ENCODE peak calls at places on chromosomes 2 and 18, in five cellular contexts. One of them, this sample, is unnamed.

GRCh38 chr2:55419236-55419513 is 481 bp downstream of the CCDC88A start:
- DNase-seq in colonic mucosa: peak
- DNase-seq in astrocyte of the spinal cord: peak
- DNase-seq in stimulated activated CD4-positive, alpha-beta T cell treated with anti-CD3 and anti-CD28 coated beads, Interleukin-4, amount 100 ng/mL, for 4 hours: no peak
- DNase-seq in amniotic stem cell: no peak
- DNase-seq in this sample: no peak

GRCh38 chr2:124986136-124986535 is 961.0 kb downstream of the CNTNAP5 start:
- DNase-seq in colonic mucosa: no peak
- DNase-seq in astrocyte of the spinal cord: no peak
- DNase-seq in stimulated activated CD4-positive, alpha-beta T cell treated with anti-CD3 and anti-CD28 coated beads, Interleukin-4, amount 100 ng/mL, for 4 hours: no peak
- DNase-seq in amniotic stem cell: no peak
- DNase-seq in this sample: no peak

GRCh38 chr2:74333896-74334586 is 9.2 kb downstream of the SLC4A5 start:
- DNase-seq in colonic mucosa: no peak
- DNase-seq in astrocyte of the spinal cord: no peak
- DNase-seq in stimulated activated CD4-positive, alpha-beta T cell treated with anti-CD3 and anti-CD28 coated beads, Interleukin-4, amount 100 ng/mL, for 4 hours: no peak
- DNase-seq in amniotic stem cell: no peak
- DNase-seq in this sample: no peak

GRCh38 chr2:176415946-176416499 is 146.8 kb downstream of the MTX2 start:
- DNase-seq in colonic mucosa: no peak
- DNase-seq in astrocyte of the spinal cord: no peak
- DNase-seq in stimulated activated CD4-positive, alpha-beta T cell treated with anti-CD3 and anti-CD28 coated beads, Interleukin-4, amount 100 ng/mL, for 4 hours: no peak
- DNase-seq in amniotic stem cell: no peak
- DNase-seq in this sample: no peak

GRCh38 chr2:14717131-14717530 is 84.6 kb downstream of the LRATD1 start:
- DNase-seq in colonic mucosa: no peak
- DNase-seq in astrocyte of the spinal cord: no peak
- DNase-seq in stimulated activated CD4-positive, alpha-beta T cell treated with anti-CD3 and anti-CD28 coated beads, Interleukin-4, amount 100 ng/mL, for 4 hours: no peak
- DNase-seq in amniotic stem cell: no peak
- DNase-seq in this sample: peak

GRCh38 chr2:109470121-109470921 is 143.4 kb downstream of the SEPTIN10 start:
- DNase-seq in colonic mucosa: peak
- DNase-seq in astrocyte of the spinal cord: peak
- DNase-seq in stimulated activated CD4-positive, alpha-beta T cell treated with anti-CD3 and anti-CD28 coated beads, Interleukin-4, amount 100 ng/mL, for 4 hours: no peak
- DNase-seq in amniotic stem cell: peak
- DNase-seq in this sample: no peak

GRCh38 chr18:903703-904102 is 968 bp upstream of the ADCYAP1 start:
- DNase-seq in colonic mucosa: peak
- DNase-seq in astrocyte of the spinal cord: peak
- DNase-seq in stimulated activated CD4-positive, alpha-beta T cell treated with anti-CD3 and anti-CD28 coated beads, Interleukin-4, amount 100 ng/mL, for 4 hours: no peak
- DNase-seq in amniotic stem cell: no peak
- DNase-seq in this sample: peak

GRCh38 chr2:75560022-75560767 is 544 bp downstream of the EVA1A start:
- DNase-seq in colonic mucosa: no peak
- DNase-seq in astrocyte of the spinal cord: peak
- DNase-seq in stimulated activated CD4-positive, alpha-beta T cell treated with anti-CD3 and anti-CD28 coated beads, Interleukin-4, amount 100 ng/mL, for 4 hours: no peak
- DNase-seq in amniotic stem cell: no peak
- DNase-seq in this sample: no peak

GRCh38 chr2:111896576-111896975 is 1.8 kb upstream of the MERTK start:
- DNase-seq in colonic mucosa: no peak
- DNase-seq in astrocyte of the spinal cord: no peak
- DNase-seq in stimulated activated CD4-positive, alpha-beta T cell treated with anti-CD3 and anti-CD28 coated beads, Interleukin-4, amount 100 ng/mL, for 4 hours: no peak
- DNase-seq in amniotic stem cell: no peak
- DNase-seq in this sample: no peak

GRCh38 chr2:30267161-30267568 is 35.8 kb downstream of the LBH start:
- DNase-seq in colonic mucosa: no peak
- DNase-seq in astrocyte of the spinal cord: no peak
- DNase-seq in stimulated activated CD4-positive, alpha-beta T cell treated with anti-CD3 and anti-CD28 coated beads, Interleukin-4, amount 100 ng/mL, for 4 hours: peak
- DNase-seq in amniotic stem cell: no peak
- DNase-seq in this sample: no peak

GRCh38 chr2:240133401-240133800 is 2.7 kb downstream of the COPS9 start:
- DNase-seq in colonic mucosa: no peak
- DNase-seq in astrocyte of the spinal cord: no peak
- DNase-seq in stimulated activated CD4-positive, alpha-beta T cell treated with anti-CD3 and anti-CD28 coated beads, Interleukin-4, amount 100 ng/mL, for 4 hours: no peak
- DNase-seq in amniotic stem cell: no peak
- DNase-seq in this sample: no peak

GRCh38 chr2:51265539-51265938 is 233.6 kb upstream of the NRXN1 start:
- DNase-seq in colonic mucosa: no peak
- DNase-seq in astrocyte of the spinal cord: no peak
- DNase-seq in stimulated activated CD4-positive, alpha-beta T cell treated with anti-CD3 and anti-CD28 coated beads, Interleukin-4, amount 100 ng/mL, for 4 hours: no peak
- DNase-seq in amniotic stem cell: no peak
- DNase-seq in this sample: no peak

GRCh38 chr18:48402953-48403352 is 6.2 kb downstream of the ZBTB7C start:
- DNase-seq in colonic mucosa: no peak
- DNase-seq in astrocyte of the spinal cord: peak
- DNase-seq in stimulated activated CD4-positive, alpha-beta T cell treated with anti-CD3 and anti-CD28 coated beads, Interleukin-4, amount 100 ng/mL, for 4 hours: no peak
- DNase-seq in amniotic stem cell: no peak
- DNase-seq in this sample: no peak

GRCh38 chr2:240138275-240138984 is 2.0 kb downstream of the OTOS start:
- DNase-seq in colonic mucosa: peak
- DNase-seq in astrocyte of the spinal cord: no peak
- DNase-seq in stimulated activated CD4-positive, alpha-beta T cell treated with anti-CD3 and anti-CD28 coated beads, Interleukin-4, amount 100 ng/mL, for 4 hours: no peak
- DNase-seq in amniotic stem cell: no peak
- DNase-seq in this sample: no peak

GRCh38 chr18:48304906-48305693 is 104.1 kb downstream of the ZBTB7C start:
- DNase-seq in colonic mucosa: no peak
- DNase-seq in astrocyte of the spinal cord: no peak
- DNase-seq in stimulated activated CD4-positive, alpha-beta T cell treated with anti-CD3 and anti-CD28 coated beads, Interleukin-4, amount 100 ng/mL, for 4 hours: no peak
- DNase-seq in amniotic stem cell: no peak
- DNase-seq in this sample: no peak

GRCh38 chr2:150466770-150467640 is 20.5 kb downstream of the RND3 start:
- DNase-seq in colonic mucosa: no peak
- DNase-seq in astrocyte of the spinal cord: peak
- DNase-seq in stimulated activated CD4-positive, alpha-beta T cell treated with anti-CD3 and anti-CD28 coated beads, Interleukin-4, amount 100 ng/mL, for 4 hours: no peak
- DNase-seq in amniotic stem cell: no peak
- DNase-seq in this sample: no peak

GRCh38 chr2:142716463-142717242 is 160.8 kb upstream of the KYNU start:
- DNase-seq in colonic mucosa: no peak
- DNase-seq in astrocyte of the spinal cord: peak
- DNase-seq in stimulated activated CD4-positive, alpha-beta T cell treated with anti-CD3 and anti-CD28 coated beads, Interleukin-4, amount 100 ng/mL, for 4 hours: no peak
- DNase-seq in amniotic stem cell: no peak
- DNase-seq in this sample: no peak

GRCh38 chr2:239871481-239872435 is 153.4 kb downstream of the NDUFA10 start:
- DNase-seq in colonic mucosa: peak
- DNase-seq in astrocyte of the spinal cord: no peak
- DNase-seq in stimulated activated CD4-positive, alpha-beta T cell treated with anti-CD3 and anti-CD28 coated beads, Interleukin-4, amount 100 ng/mL, for 4 hours: no peak
- DNase-seq in amniotic stem cell: no peak
- DNase-seq in this sample: no peak

GRCh38 chr2:145919507-145919906 is 1399.6 kb upstream of the ZEB2 start:
- DNase-seq in colonic mucosa: no peak
- DNase-seq in astrocyte of the spinal cord: peak
- DNase-seq in stimulated activated CD4-positive, alpha-beta T cell treated with anti-CD3 and anti-CD28 coated beads, Interleukin-4, amount 100 ng/mL, for 4 hours: no peak
- DNase-seq in amniotic stem cell: no peak
- DNase-seq in this sample: no peak

GRCh38 chr2:63642941-63643340 is 54.2 kb downstream of the MDH1 start:
- DNase-seq in colonic mucosa: no peak
- DNase-seq in astrocyte of the spinal cord: no peak
- DNase-seq in stimulated activated CD4-positive, alpha-beta T cell treated with anti-CD3 and anti-CD28 coated beads, Interleukin-4, amount 100 ng/mL, for 4 hours: no peak
- DNase-seq in amniotic stem cell: no peak
- DNase-seq in this sample: no peak

GRCh38 chr2:48210189-48210588 is 303.9 kb upstream of the FBXO11 start:
- DNase-seq in colonic mucosa: no peak
- DNase-seq in astrocyte of the spinal cord: no peak
- DNase-seq in stimulated activated CD4-positive, alpha-beta T cell treated with anti-CD3 and anti-CD28 coated beads, Interleukin-4, amount 100 ng/mL, for 4 hours: no peak
- DNase-seq in amniotic stem cell: no peak
- DNase-seq in this sample: no peak

GRCh38 chr2:35468271-35468670 is 887.3 kb upstream of the CRIM1 start:
- DNase-seq in colonic mucosa: no peak
- DNase-seq in astrocyte of the spinal cord: peak
- DNase-seq in stimulated activated CD4-positive, alpha-beta T cell treated with anti-CD3 and anti-CD28 coated beads, Interleukin-4, amount 100 ng/mL, for 4 hours: no peak
- DNase-seq in amniotic stem cell: no peak
- DNase-seq in this sample: no peak

GRCh38 chr2:27099334-27099955 is 12.9 kb downstream of the KHK start:
- DNase-seq in colonic mucosa: no peak
- DNase-seq in astrocyte of the spinal cord: no peak
- DNase-seq in stimulated activated CD4-positive, alpha-beta T cell treated with anti-CD3 and anti-CD28 coated beads, Interleukin-4, amount 100 ng/mL, for 4 hours: no peak
- DNase-seq in amniotic stem cell: no peak
- DNase-seq in this sample: no peak

GRCh38 chr2:44753552-44754285 is 187.8 kb upstream of the SIX3 start:
- DNase-seq in colonic mucosa: no peak
- DNase-seq in astrocyte of the spinal cord: peak
- DNase-seq in stimulated activated CD4-positive, alpha-beta T cell treated with anti-CD3 and anti-CD28 coated beads, Interleukin-4, amount 100 ng/mL, for 4 hours: no peak
- DNase-seq in amniotic stem cell: no peak
- DNase-seq in this sample: no peak

GRCh38 chr2:232142049-232142448 is 180.5 kb downstream of the DIS3L2 start:
- DNase-seq in colonic mucosa: no peak
- DNase-seq in astrocyte of the spinal cord: peak
- DNase-seq in stimulated activated CD4-positive, alpha-beta T cell treated with anti-CD3 and anti-CD28 coated beads, Interleukin-4, amount 100 ng/mL, for 4 hours: no peak
- DNase-seq in amniotic stem cell: no peak
- DNase-seq in this sample: peak

GRCh38 chr2:105509271-105510086 is 110.6 kb upstream of the FHL2 start:
- DNase-seq in colonic mucosa: no peak
- DNase-seq in astrocyte of the spinal cord: no peak
- DNase-seq in stimulated activated CD4-positive, alpha-beta T cell treated with anti-CD3 and anti-CD28 coated beads, Interleukin-4, amount 100 ng/mL, for 4 hours: no peak
- DNase-seq in amniotic stem cell: no peak
- DNase-seq in this sample: no peak

GRCh38 chr2:223576873-223577272 is 25.3 kb downstream of the SCG2 start:
- DNase-seq in colonic mucosa: no peak
- DNase-seq in astrocyte of the spinal cord: peak
- DNase-seq in stimulated activated CD4-positive, alpha-beta T cell treated with anti-CD3 and anti-CD28 coated beads, Interleukin-4, amount 100 ng/mL, for 4 hours: no peak
- DNase-seq in amniotic stem cell: no peak
- DNase-seq in this sample: no peak

GRCh38 chr2:118102433-118103082 is 14.3 kb downstream of the INSIG2 start:
- DNase-seq in colonic mucosa: no peak
- DNase-seq in astrocyte of the spinal cord: no peak
- DNase-seq in stimulated activated CD4-positive, alpha-beta T cell treated with anti-CD3 and anti-CD28 coated beads, Interleukin-4, amount 100 ng/mL, for 4 hours: no peak
- DNase-seq in amniotic stem cell: no peak
- DNase-seq in this sample: no peak

GRCh38 chr2:197247083-197247482 is 63.5 kb downstream of the ANKRD44 start:
- DNase-seq in colonic mucosa: no peak
- DNase-seq in astrocyte of the spinal cord: no peak
- DNase-seq in stimulated activated CD4-positive, alpha-beta T cell treated with anti-CD3 and anti-CD28 coated beads, Interleukin-4, amount 100 ng/mL, for 4 hours: no peak
- DNase-seq in amniotic stem cell: no peak
- DNase-seq in this sample: no peak

GRCh38 chr2:132515010-132515409 is 98.4 kb downstream of the GPR39 start:
- DNase-seq in colonic mucosa: no peak
- DNase-seq in astrocyte of the spinal cord: no peak
- DNase-seq in stimulated activated CD4-positive, alpha-beta T cell treated with anti-CD3 and anti-CD28 coated beads, Interleukin-4, amount 100 ng/mL, for 4 hours: no peak
- DNase-seq in amniotic stem cell: no peak
- DNase-seq in this sample: no peak

GRCh38 chr2:72883356-72883962 is 3.7 kb upstream of the SPR start:
- DNase-seq in colonic mucosa: peak
- DNase-seq in astrocyte of the spinal cord: peak
- DNase-seq in stimulated activated CD4-positive, alpha-beta T cell treated with anti-CD3 and anti-CD28 coated beads, Interleukin-4, amount 100 ng/mL, for 4 hours: no peak
- DNase-seq in amniotic stem cell: no peak
- DNase-seq in this sample: no peak

GRCh38 chr2:85862426-85862825 is 26.4 kb downstream of the ST3GAL5 start:
- DNase-seq in colonic mucosa: no peak
- DNase-seq in astrocyte of the spinal cord: peak
- DNase-seq in stimulated activated CD4-positive, alpha-beta T cell treated with anti-CD3 and anti-CD28 coated beads, Interleukin-4, amount 100 ng/mL, for 4 hours: no peak
- DNase-seq in amniotic stem cell: no peak
- DNase-seq in this sample: no peak

GRCh38 chr2:56017784-56018183 is 94.2 kb upstream of the EFEMP1 start:
- DNase-seq in colonic mucosa: no peak
- DNase-seq in astrocyte of the spinal cord: no peak
- DNase-seq in stimulated activated CD4-positive, alpha-beta T cell treated with anti-CD3 and anti-CD28 coated beads, Interleukin-4, amount 100 ng/mL, for 4 hours: no peak
- DNase-seq in amniotic stem cell: no peak
- DNase-seq in this sample: no peak

GRCh38 chr18:24726727-24727539 is 266.5 kb downstream of the HRH4 start:
- DNase-seq in colonic mucosa: peak
- DNase-seq in astrocyte of the spinal cord: peak
- DNase-seq in stimulated activated CD4-positive, alpha-beta T cell treated with anti-CD3 and anti-CD28 coated beads, Interleukin-4, amount 100 ng/mL, for 4 hours: peak
- DNase-seq in amniotic stem cell: peak
- DNase-seq in this sample: peak

GRCh38 chr2:96832751-96833507 is 10.9 kb downstream of the ANKRD23 start:
- DNase-seq in colonic mucosa: no peak
- DNase-seq in astrocyte of the spinal cord: peak
- DNase-seq in stimulated activated CD4-positive, alpha-beta T cell treated with anti-CD3 and anti-CD28 coated beads, Interleukin-4, amount 100 ng/mL, for 4 hours: no peak
- DNase-seq in amniotic stem cell: no peak
- DNase-seq in this sample: no peak

This sample was measured in nucleus accumbens.